ENCODE peak calls at places on chromosomes 2 and 18, in five cellular contexts. I is mesendoderm, P is IMR-90, U is mesenchymal stem cell, C is H1. V is an unnamed sample.

GRCh38 chr2:18479901-18480369 is 80.5 kb downstream of the RDH14 start:
- DNase-seq in U (no peak), C (no peak), P (no peak), I (no peak), V (no peak)

GRCh38 chr2:173290518-173290917 is 64.2 kb upstream of the CDCA7 start:
- DNase-seq in U (no peak), C (no peak), I (peak), P (no peak), V (no peak)

GRCh38 chr18:3151379-3152264 is 68.1 kb downstream of the MYOM1 start:
- DNase-seq in I (peak), P (peak), U (peak), C (no peak), V (peak)

GRCh38 chr18:47858607-47859006 is 71.9 kb downstream of the SMAD2 start:
- DNase-seq in I (no peak), U (no peak), C (no peak), P (no peak), V (no peak)

GRCh38 chr18:21484851-21485636 is 115.5 kb downstream of the ESCO1 start:
- DNase-seq in C (no peak), P (peak), I (no peak), U (peak), V (no peak)

GRCh38 chr2:47086054-47086471 is 69.0 kb downstream of the STPG4 start:
- DNase-seq in U (no peak), I (no peak), P (no peak), C (no peak), V (no peak)

GRCh38 chr2:134240061-134240460 is 13.8 kb upstream of the MGAT5 start:
- DNase-seq in C (no peak), P (no peak), U (no peak), I (no peak), V (no peak)

GRCh38 chr18:69469444-69469919 is 68.8 kb downstream of the DOK6 start:
- DNase-seq in I (peak), U (no peak), P (no peak), C (peak), V (no peak)

GRCh38 chr2:233698740-233699139 is 6.0 kb downstream of the UGT1A6 start:
- DNase-seq in I (no peak), U (no peak), C (no peak), P (no peak), V (no peak)

GRCh38 chr2:233693963-233694362 is 1.3 kb downstream of the UGT1A6 start:
- DNase-seq in C (no peak), U (no peak), P (no peak), I (no peak), V (no peak)

GRCh38 chr2:233700028-233700635 is 7.4 kb downstream of the UGT1A6 start:
- DNase-seq in P (peak), I (peak), C (no peak), U (peak), V (peak)

GRCh38 chr2:233699424-233700027 is 6.8 kb downstream of the UGT1A6 start:
- DNase-seq in C (no peak), U (peak), P (no peak), I (no peak), V (no peak)
- H2BK15ac ChIP-seq in C (no peak), U (no peak), P (no peak), I (no peak), V (no peak)

GRCh38 chr2:235607541-235608199 is 113.8 kb downstream of the AGAP1 start:
- DNase-seq in U (no peak), I (no peak), C (no peak), P (no peak), V (no peak)

GRCh38 chr2:235605999-235606715 is 112.3 kb downstream of the AGAP1 start:
- DNase-seq in I (peak), U (peak), C (no peak), P (peak), V (no peak)

GRCh38 chr2:235608200-235608591 is 114.4 kb downstream of the AGAP1 start:
- DNase-seq in U (no peak), I (no peak), P (no peak), C (no peak), V (no peak)

GRCh38 chr2:235603659-235604058 is 109.8 kb downstream of the AGAP1 start:
- DNase-seq in I (no peak), U (no peak), C (no peak), P (no peak), V (no peak)

GRCh38 chr2:235605306-235605998 is 111.6 kb downstream of the AGAP1 start:
- DNase-seq in P (peak), C (no peak), I (peak), U (peak), V (peak)
- H3K4me2 ChIP-seq in P (peak), C (no peak), I (no peak), U (no peak), V (no peak)

GRCh38 chr2:188475945-188476344 is 184.3 kb downstream of the GULP1 start:
- DNase-seq in U (no peak), P (peak), I (no peak), C (no peak), V (no peak)
- H3K4me3 ChIP-seq in U (no peak), P (no peak), I (no peak), C (no peak), V (no peak)

GRCh38 chr2:189669913-189670312 is 4.6 kb upstream of the ANKAR start:
- DNase-seq in I (no peak), P (no peak), U (no peak), C (no peak), V (no peak)

GRCh38 chr2:189679224-189679623 is 4.8 kb downstream of the ANKAR start:
- DNase-seq in C (no peak), U (no peak), I (no peak), P (peak), V (no peak)

GRCh38 chr2:189673661-189674373 is 653 bp upstream of the ANKAR start:
- DNase-seq in U (no peak), I (peak), P (no peak), C (no peak), V (no peak)

GRCh38 chr2:189676471-189676870 is 2.0 kb downstream of the ANKAR start:
- DNase-seq in I (no peak), U (no peak), P (peak), C (no peak), V (no peak)

DNA sequence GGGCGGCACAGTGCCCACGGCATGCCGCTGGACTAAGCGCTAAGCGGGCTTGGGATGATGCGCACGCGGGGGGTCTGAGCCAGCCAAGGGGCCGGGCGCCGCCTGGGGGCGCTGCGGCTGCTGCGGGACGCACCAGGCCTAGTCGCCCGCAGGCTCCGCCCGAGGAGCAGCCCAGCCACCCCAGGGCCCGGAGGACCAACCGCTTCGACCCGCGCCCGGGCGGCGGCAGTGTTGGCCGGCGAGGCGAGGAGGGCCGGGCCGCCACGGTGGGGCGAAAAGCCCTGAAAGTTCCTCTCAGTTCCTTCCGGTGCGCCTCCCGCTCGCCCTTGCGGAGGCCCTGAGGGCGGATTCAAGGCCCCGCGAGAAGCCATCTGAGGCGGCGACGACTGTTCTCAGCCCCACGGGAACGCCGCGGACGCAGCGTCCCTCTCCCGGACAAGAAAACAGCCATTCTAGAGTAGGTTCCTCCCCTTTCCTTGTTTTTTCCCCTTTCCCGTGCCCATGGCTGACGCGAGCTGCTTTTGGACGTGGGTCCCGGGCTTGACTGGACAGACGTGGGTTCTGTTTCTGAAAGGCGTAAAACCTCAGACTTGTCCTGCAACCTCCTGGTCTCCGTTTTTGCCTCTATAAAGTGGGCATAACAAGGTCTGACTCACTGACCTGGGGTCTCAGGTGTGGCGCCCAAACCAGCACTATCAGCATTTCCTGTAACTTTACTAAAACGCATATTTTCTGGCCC is at the start of gene ANKAR:
- DNase-seq in C (peak), I (peak), U (peak), P (peak), V (peak)
- H2BK15ac ChIP-seq in C (no peak), I (no peak), U (no peak), P (peak), V (no peak)

GRCh38 chr2:111698743-111699554 is 185.0 kb downstream of the ANAPC1 start:
- DNase-seq in C (no peak), I (peak), U (peak), P (peak), V (no peak)

GRCh38 chr2:111697560-111697959 is 186.4 kb downstream of the ANAPC1 start:
- DNase-seq in C (no peak), I (no peak), P (no peak), U (no peak), V (no peak)

GRCh38 chr2:111695441-111696007 is 188.5 kb downstream of the ANAPC1 start:
- DNase-seq in U (no peak), C (no peak), I (no peak), P (no peak), V (no peak)

GRCh38 chr2:111701266-111701665 is 182.7 kb downstream of the ANAPC1 start:
- DNase-seq in U (no peak), I (peak), C (no peak), P (no peak), V (no peak)

DNA sequence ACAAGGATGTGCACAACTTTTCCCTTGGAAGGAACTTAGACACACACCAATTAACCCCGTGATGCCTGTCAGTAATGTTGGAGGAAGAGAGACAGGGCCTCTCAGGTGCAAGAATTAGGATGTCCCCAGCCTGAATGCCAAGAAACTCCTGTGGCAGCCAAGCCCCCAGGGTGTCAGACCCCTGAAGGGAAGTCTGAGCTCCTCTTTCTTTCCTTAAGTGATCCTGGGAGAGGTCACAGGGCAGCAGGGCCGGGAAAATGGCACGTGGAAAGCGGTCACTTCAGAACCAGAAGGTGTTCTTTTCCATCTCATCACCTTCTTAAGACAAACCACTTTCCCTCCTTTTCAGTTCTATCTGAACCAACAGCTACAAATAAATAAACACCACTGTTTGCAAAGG is 185.9 kb downstream of the ANAPC1 start:
- DNase-seq in C (no peak), I (no peak), P (no peak), U (no peak), V (no peak)
- H3K4me2 ChIP-seq in C (no peak), I (no peak), P (no peak), U (no peak), V (no peak)

GRCh38 chr2:6913415-6914157 is 3.6 kb upstream of the RNF144A start:
- DNase-seq in P (no peak), U (no peak), C (no peak), I (no peak), V (no peak)
- H3K4me3 ChIP-seq in P (no peak), U (no peak), C (no peak), I (no peak), V (no peak)